ENCODE peak calls at places on chromosomes 2 and 18, in eight cellular contexts. V is stomach, O is GM12878, U is tibial nerve, T is suprapubic skin, A is A549, M is transverse colon, I is HepG2. Y is an unnamed sample.

GRCh38 chr2:113894156-113894743 is 4.4 kb downstream of the ACTR3 start:
- DNase-seq in O (no peak), V (no peak), A (peak), I (peak), M (no peak), T (no peak), U (no peak), Y (no peak)

GRCh38 chr2:74252862-74253261 is 54.4 kb downstream of the MTHFD2 start:
- DNase-seq in U (no peak), I (no peak), A (no peak), T (no peak), M (no peak), O (no peak), V (no peak), Y (no peak)

GRCh38 chr2:120579916-120580685 is 155.6 kb upstream of the GLI2 start:
- DNase-seq in V (no peak), A (no peak), O (no peak), M (no peak), I (no peak), T (no peak), U (no peak), Y (no peak)

GRCh38 chr2:234951386-234952269 is at the start of gene SH3BP4:
- DNase-seq in O (no peak), V (peak), I (peak), M (peak), U (peak), T (peak), A (peak), Y (peak)

GRCh38 chr2:32060266-32060665 is 3.1 kb upstream of the SPAST start:
- DNase-seq in I (no peak), O (no peak), T (no peak), V (no peak), U (no peak), M (no peak), A (no peak), Y (no peak)

GRCh38 chr18:1090758-1091157 is 186.1 kb downstream of the ADCYAP1 start:
- DNase-seq in O (no peak), I (no peak), A (no peak), V (no peak), U (no peak), T (no peak), M (no peak), Y (no peak)

GRCh38 chr2:85605406-85606115 is 3.1 kb upstream of the TMEM150A start:
- DNase-seq in O (no peak), U (no peak), V (no peak), A (no peak), I (peak), T (no peak), M (no peak), Y (no peak)

GRCh38 chr2:170486730-170487129 is 228.4 kb upstream of the SP5 start:
- DNase-seq in U (no peak), T (no peak), A (no peak), V (no peak), M (no peak), O (no peak), I (no peak), Y (no peak)

GRCh38 chr2:175003875-175004729 is 1.1 kb downstream of the CHN1 start:
- DNase-seq in A (peak), M (no peak), U (no peak), O (no peak), T (no peak), V (no peak), I (no peak), Y (no peak)

GRCh38 chr2:12507295-12507694 is 209.4 kb upstream of the TRIB2 start:
- DNase-seq in A (no peak), O (peak), T (no peak), V (no peak), I (no peak), M (no peak), U (no peak), Y (peak)

GRCh38 chr18:8786766-8787670 is 81.7 kb downstream of the MTCL1 start:
- DNase-seq in V (peak), U (no peak), A (no peak), M (peak), T (no peak), I (no peak), O (no peak), Y (no peak)

GRCh38 chr2:187994464-187995331 is 297.0 kb upstream of the GULP1 start:
- DNase-seq in T (no peak), A (no peak), I (no peak), O (no peak), M (no peak), V (no peak), U (peak), Y (no peak)

GRCh38 chr2:36780231-36780808 is 83.8 kb downstream of the VIT start:
- DNase-seq in U (peak), M (no peak), O (peak), I (peak), A (peak), V (no peak), T (no peak), Y (no peak)

GRCh38 chr2:204343685-204344084 is 201.6 kb upstream of the PARD3B start:
- DNase-seq in T (no peak), A (no peak), O (no peak), I (no peak), M (no peak), V (no peak), U (no peak), Y (no peak)

GRCh38 chr2:37670378-37671012 is 947 bp downstream of the CDC42EP3 start:
- DNase-seq in V (no peak), U (no peak), A (no peak), M (no peak), T (no peak), O (no peak), I (no peak), Y (no peak)

GRCh38 chr2:72114693-72115051 is 33.0 kb downstream of the CYP26B1 start:
- DNase-seq in O (no peak), I (no peak), A (no peak), T (no peak), U (no peak), M (no peak), V (no peak), Y (no peak)

GRCh38 chr2:200306969-200307811 is 697 bp downstream of the SPATS2L start:
- DNase-seq in U (peak), I (no peak), O (no peak), A (peak), M (peak), T (peak), V (peak), Y (peak)

GRCh38 chr2:105795575-105795934 is 50.8 kb downstream of the NCK2 start:
- DNase-seq in T (no peak), O (no peak), A (no peak), V (no peak), I (no peak), U (no peak), M (no peak), Y (no peak)

GRCh38 chr2:109208071-109208950 is 79.3 kb downstream of the SH3RF3 start:
- DNase-seq in V (no peak), A (peak), T (no peak), M (no peak), O (no peak), I (no peak), U (no peak), Y (no peak)

GRCh38 chr2:209663149-209663548 is 108.5 kb upstream of the UNC80 start:
- DNase-seq in I (no peak), V (no peak), U (no peak), A (no peak), O (no peak), M (no peak), T (no peak), Y (no peak)

GRCh38 chr18:14975431-14975830 is 227.5 kb downstream of the ANKRD30B start:
- DNase-seq in A (no peak), O (no peak), I (no peak), V (no peak), U (no peak), T (no peak), M (no peak), Y (no peak)

GRCh38 chr2:207766697-207767460 is 2.8 kb downstream of the FZD5 start:
- DNase-seq in U (no peak), M (peak), V (peak), T (peak), O (no peak), A (no peak), I (peak), Y (peak)

GRCh38 chr18:58692420-58693185 is 21.3 kb downstream of the MALT1 start:
- DNase-seq in V (no peak), T (no peak), I (no peak), M (no peak), A (no peak), U (no peak), O (no peak), Y (no peak)

GRCh38 chr2:43426305-43427031 is 169.4 kb downstream of the THADA start:
- DNase-seq in O (peak), V (peak), T (peak), A (peak), U (peak), M (peak), I (peak), Y (no peak)

GRCh38 chr2:173033080-173033479 is 42.6 kb upstream of the MAP3K20 start:
- DNase-seq in U (no peak), T (no peak), V (no peak), I (no peak), A (no peak), M (no peak), O (no peak), Y (no peak)

GRCh38 chr2:204695506-204695905 is 150.2 kb downstream of the PARD3B start:
- DNase-seq in A (no peak), V (no peak), I (no peak), M (no peak), O (no peak), T (no peak), U (no peak), Y (no peak)

GRCh38 chr2:73703675-73704074 is 33.5 kb downstream of the TPRKB start:
- DNase-seq in U (no peak), V (no peak), O (no peak), T (no peak), A (no peak), I (no peak), M (no peak), Y (no peak)

GRCh38 chr18:59996370-59996966 is 96.7 kb downstream of the PMAIP1 start:
- DNase-seq in T (no peak), I (peak), U (peak), M (peak), O (no peak), V (peak), A (peak), Y (no peak)

GRCh38 chr2:5539281-5540211 is 152.6 kb upstream of the SOX11 start:
- DNase-seq in T (no peak), V (no peak), I (no peak), U (no peak), A (no peak), O (no peak), M (no peak), Y (no peak)

GRCh38 chr2:6184532-6185302 is 492.5 kb downstream of the SOX11 start:
- DNase-seq in T (no peak), I (peak), A (no peak), U (no peak), V (no peak), O (no peak), M (no peak), Y (no peak)

GRCh38 chr2:10871978-10872377 is 39.8 kb upstream of the KCNF1 start:
- DNase-seq in A (no peak), I (no peak), T (no peak), U (no peak), O (no peak), M (no peak), V (no peak), Y (no peak)

GRCh38 chr2:69946351-69947077 is 14.9 kb downstream of the ASPRV1 start:
- DNase-seq in A (peak), O (peak), U (no peak), V (peak), T (no peak), I (peak), M (no peak), Y (no peak)

GRCh38 chr2:13581471-13581870 is 864.7 kb downstream of the TRIB2 start:
- DNase-seq in M (no peak), V (no peak), O (no peak), A (no peak), I (no peak), T (no peak), U (no peak), Y (no peak)

GRCh38 chr2:232741284-232741683 is 35.1 kb downstream of the KCNJ13 start:
- DNase-seq in U (no peak), V (no peak), M (no peak), T (no peak), O (no peak), A (no peak), I (no peak), Y (no peak)

GRCh38 chr2:109129921-109130725 is 1.1 kb downstream of the SH3RF3 start:
- DNase-seq in I (no peak), U (no peak), O (no peak), A (no peak), T (no peak), M (peak), V (no peak), Y (peak)

GRCh38 chr2:105166671-105167070 is 74.9 kb upstream of the GPR45 start:
- DNase-seq in U (no peak), V (no peak), M (no peak), O (no peak), T (no peak), A (no peak), I (no peak), Y (no peak)

GRCh38 chr2:74503506-74504475 is 3.7 kb downstream of the PCGF1 start:
- DNase-seq in I (no peak), U (peak), T (no peak), A (no peak), M (no peak), O (no peak), V (peak), Y (no peak)

GRCh38 chr2:104976603-104977120 is 61.2 kb upstream of the MRPS9 start:
- DNase-seq in O (peak), M (peak), I (peak), U (no peak), A (peak), T (no peak), V (no peak), Y (no peak)

DNA sequence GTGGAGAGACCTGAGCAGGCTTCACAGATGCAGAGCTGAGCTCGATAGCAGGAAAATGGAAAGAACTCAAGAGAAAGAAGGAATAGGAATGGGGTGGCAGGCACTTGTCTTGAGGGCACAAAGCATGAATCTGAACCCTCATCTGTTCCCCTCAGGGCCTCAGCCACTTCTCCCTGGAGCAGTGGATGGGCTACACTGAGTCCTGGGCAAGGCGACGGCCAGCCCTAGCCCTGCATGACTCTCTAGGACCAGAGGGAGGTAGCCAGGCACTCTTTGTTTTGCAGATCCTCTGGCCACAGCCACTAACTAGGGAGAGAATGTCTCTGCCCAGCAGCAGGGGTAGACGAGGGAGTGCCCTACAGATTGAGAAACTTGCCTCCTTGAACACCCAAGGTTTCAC is 3.4 kb upstream of the TEX51 start:
- DNase-seq in U (no peak), O (no peak), M (no peak), A (no peak), V (peak), T (no peak), I (no peak), Y (peak)
- TF ChIP-seq EP300 in U (no peak), O (no peak), M (no peak), A (no peak), V (no peak), T (no peak), I (no peak), Y (no peak)

GRCh38 chr2:26605195-26605968 is 35.8 kb downstream of the CIB4 start:
- DNase-seq in T (no peak), A (peak), V (no peak), M (no peak), I (peak), U (peak), O (peak), Y (peak)
- H3K27ac ChIP-seq in T (no peak), A (peak), V (no peak), M (no peak), I (no peak), U (no peak), O (no peak), Y (no peak)

DNA sequence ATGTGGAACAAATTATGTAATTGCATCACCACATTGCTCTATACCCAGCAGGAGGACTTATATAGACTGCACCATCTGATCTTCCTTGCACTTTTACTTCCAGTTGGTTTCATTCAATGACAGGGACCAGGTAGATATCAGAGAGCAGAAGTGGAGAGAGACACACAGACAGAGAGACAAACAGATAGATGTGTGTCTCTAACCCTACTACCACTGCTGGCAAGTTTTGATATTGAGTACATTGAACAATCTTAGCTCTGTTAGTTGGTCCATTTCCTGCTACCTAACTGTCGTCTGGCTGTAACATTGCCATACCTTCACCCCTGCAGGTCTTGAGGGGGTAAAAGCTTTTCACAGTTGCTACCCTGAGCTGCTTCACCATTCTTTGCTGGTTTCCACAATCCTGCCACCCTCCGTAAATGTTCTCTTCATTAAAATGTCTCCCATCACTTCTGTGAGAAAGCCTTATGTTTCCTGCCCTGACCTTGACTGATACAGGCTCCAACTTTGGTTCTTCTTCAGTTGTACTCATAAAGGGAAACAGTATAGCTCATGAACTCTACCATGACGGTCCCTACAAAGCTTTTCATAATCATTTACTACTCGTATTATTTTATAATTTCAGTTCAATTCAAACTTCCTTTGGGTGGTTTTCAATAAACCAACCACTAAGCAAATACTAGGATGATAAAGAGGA is 62.3 kb upstream of the ITGA4 start:
- DNase-seq in U (no peak), V (no peak), A (no peak), M (no peak), I (no peak), T (no peak), O (no peak), Y (no peak)
- TF ChIP-seq POLR2A in U (no peak), V (no peak), A (no peak), M (no peak), I (no peak), T (no peak), O (no peak), Y (no peak)

GRCh38 chr18:47680488-47680887 is 250.0 kb downstream of the SMAD2 start:
- DNase-seq in V (no peak), I (no peak), U (no peak), M (no peak), O (peak), T (no peak), A (no peak), Y (no peak)
- TF ChIP-seq EP300 in V (no peak), I (no peak), U (no peak), M (no peak), O (peak), T (no peak), A (no peak), Y (no peak)

DNA sequence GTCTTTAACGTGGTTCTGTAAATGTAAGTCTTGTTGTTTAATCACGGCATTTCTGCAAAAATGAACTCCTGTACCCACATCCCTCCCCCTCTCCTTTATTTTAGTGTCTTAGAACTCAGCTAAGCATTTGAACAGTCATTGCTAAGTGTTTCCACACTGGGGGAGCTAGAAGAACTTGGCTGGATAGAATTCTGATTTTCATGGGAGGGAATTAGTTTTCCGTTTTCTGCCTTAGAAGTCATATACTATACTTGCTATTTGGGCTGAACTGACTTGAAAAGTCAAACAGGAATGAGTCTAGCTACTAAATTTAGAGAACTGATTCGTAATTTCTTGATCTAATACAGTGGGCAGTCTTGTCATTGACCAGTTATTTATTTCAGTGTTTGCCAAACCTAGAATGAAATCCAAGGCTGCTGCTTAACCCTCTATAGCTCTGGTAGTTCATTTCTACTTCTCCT is 61.1 kb downstream of the FMNL2 start:
- DNase-seq in I (no peak), V (no peak), M (no peak), O (no peak), U (no peak), T (no peak), A (no peak), Y (no peak)
- H3K27ac ChIP-seq in I (no peak), V (peak), M (no peak), O (no peak), U (peak), T (peak), A (no peak), Y (no peak)

GRCh38 chr2:138622606-138623005 is 121.0 kb downstream of the SPOPL start:
- DNase-seq in O (no peak), T (no peak), I (no peak), M (no peak), U (no peak), A (no peak), V (no peak), Y (no peak)

GRCh38 chr2:138615257-138615656 is 113.7 kb downstream of the SPOPL start:
- DNase-seq in O (no peak), T (no peak), U (no peak), V (no peak), I (no peak), A (peak), M (no peak), Y (no peak)

GRCh38 chr2:138621139-138621538 is 119.6 kb downstream of the SPOPL start:
- DNase-seq in V (no peak), T (no peak), U (no peak), A (no peak), M (no peak), I (peak), O (no peak), Y (no peak)
- TF ChIP-seq POLR2A in V (no peak), T (no peak), U (no peak), A (no peak), M (no peak), I (no peak), O (no peak), Y (no peak)

Y was measured in ovary.